ENCODE peak calls at places on chromosomes 7 and 10, in eight cellular contexts. One of them, this sample, is unnamed.

GRCh38 chr10:44370731-44371248 is 14.1 kb downstream of the CXCL12 start:
- DNase-seq in stomach: no peak
- DNase-seq in AG04450: no peak
- DNase-seq in colonic mucosa: no peak
- DNase-seq in spleen: peak; percentile 47
- DNase-seq in psoas muscle: no peak
- DNase-seq in upper lobe of right lung: no peak
- DNase-seq in tibial artery: no peak
- DNase-seq in this sample: no peak

GRCh38 chr7:33853361-33854062 is 51.8 kb upstream of the BMPER start:
- DNase-seq in stomach: no peak
- DNase-seq in AG04450: peak; percentile 66
- DNase-seq in colonic mucosa: no peak
- DNase-seq in spleen: no peak
- DNase-seq in psoas muscle: no peak
- DNase-seq in upper lobe of right lung: no peak
- DNase-seq in tibial artery: no peak
- DNase-seq in this sample: no peak

GRCh38 chr10:62613429-62613828 is 191.1 kb upstream of the ADO start:
- DNase-seq in stomach: no peak
- DNase-seq in AG04450: no peak
- DNase-seq in colonic mucosa: no peak
- DNase-seq in spleen: no peak
- DNase-seq in psoas muscle: no peak
- DNase-seq in upper lobe of right lung: no peak
- DNase-seq in tibial artery: no peak
- DNase-seq in this sample: no peak

GRCh38 chr10:103506061-103506460 is 12.6 kb downstream of the NEURL1 start:
- DNase-seq in stomach: no peak
- DNase-seq in AG04450: no peak
- DNase-seq in colonic mucosa: no peak
- DNase-seq in spleen: peak; percentile 47
- DNase-seq in psoas muscle: no peak
- DNase-seq in upper lobe of right lung: peak; percentile 42
- DNase-seq in tibial artery: no peak
- DNase-seq in this sample: no peak

GRCh38 chr7:87530126-87530525 is 54.6 kb upstream of the ABCB4 start:
- DNase-seq in stomach: no peak
- DNase-seq in AG04450: no peak
- DNase-seq in colonic mucosa: no peak
- DNase-seq in spleen: no peak
- DNase-seq in psoas muscle: no peak
- DNase-seq in upper lobe of right lung: no peak
- DNase-seq in tibial artery: no peak
- DNase-seq in this sample: no peak

GRCh38 chr10:97721871-97722780 is 8.6 kb downstream of the MARVELD1 start:
- DNase-seq in stomach: no peak
- DNase-seq in AG04450: no peak
- DNase-seq in colonic mucosa: peak; percentile 84
- DNase-seq in spleen: peak; percentile 30
- DNase-seq in psoas muscle: no peak
- DNase-seq in upper lobe of right lung: no peak
- DNase-seq in tibial artery: no peak
- DNase-seq in this sample: no peak

GRCh38 chr7:22420973-22421635 is 64.2 kb upstream of the RAPGEF5 start:
- DNase-seq in stomach: no peak
- DNase-seq in AG04450: no peak
- DNase-seq in colonic mucosa: no peak
- DNase-seq in spleen: no peak
- DNase-seq in psoas muscle: no peak
- DNase-seq in upper lobe of right lung: no peak
- DNase-seq in tibial artery: no peak
- DNase-seq in this sample: no peak

GRCh38 chr10:104059364-104059763 is 26.3 kb downstream of the COL17A1 start:
- DNase-seq in stomach: no peak
- DNase-seq in AG04450: no peak
- DNase-seq in colonic mucosa: no peak
- DNase-seq in spleen: no peak
- DNase-seq in psoas muscle: no peak
- DNase-seq in upper lobe of right lung: no peak
- DNase-seq in tibial artery: no peak
- DNase-seq in this sample: no peak

GRCh38 chr7:101927389-101928306 is 110.2 kb downstream of the CUX1 start:
- DNase-seq in stomach: no peak
- DNase-seq in AG04450: no peak
- DNase-seq in colonic mucosa: no peak
- DNase-seq in spleen: peak; percentile 45
- DNase-seq in psoas muscle: no peak
- DNase-seq in upper lobe of right lung: no peak
- DNase-seq in tibial artery: no peak
- DNase-seq in this sample: no peak

GRCh38 chr7:1847260-1848001 is 177.4 kb downstream of the ELFN1 start:
- DNase-seq in stomach: no peak
- DNase-seq in AG04450: no peak
- DNase-seq in colonic mucosa: no peak
- DNase-seq in spleen: peak; percentile 73
- DNase-seq in psoas muscle: peak; percentile 28
- DNase-seq in upper lobe of right lung: peak; percentile 61
- DNase-seq in tibial artery: no peak
- DNase-seq in this sample: no peak

GRCh38 chr10:15743443-15743842 is 23.7 kb upstream of the ITGA8 start:
- DNase-seq in stomach: no peak
- DNase-seq in AG04450: no peak
- DNase-seq in colonic mucosa: no peak
- DNase-seq in spleen: no peak
- DNase-seq in psoas muscle: no peak
- DNase-seq in upper lobe of right lung: no peak
- DNase-seq in tibial artery: no peak
- DNase-seq in this sample: no peak

GRCh38 chr7:24052572-24053223 is 231.3 kb upstream of the NPY start:
- DNase-seq in stomach: no peak
- DNase-seq in AG04450: peak; percentile 50
- DNase-seq in colonic mucosa: no peak
- DNase-seq in spleen: no peak
- DNase-seq in psoas muscle: no peak
- DNase-seq in upper lobe of right lung: no peak
- DNase-seq in tibial artery: no peak
- DNase-seq in this sample: no peak

GRCh38 chr10:59563506-59563905 is 146.1 kb downstream of the SLC16A9 start:
- DNase-seq in stomach: no peak
- DNase-seq in AG04450: no peak
- DNase-seq in colonic mucosa: no peak
- DNase-seq in spleen: no peak
- DNase-seq in psoas muscle: no peak
- DNase-seq in upper lobe of right lung: no peak
- DNase-seq in tibial artery: no peak
- DNase-seq in this sample: no peak

GRCh38 chr10:69703766-69704191 is 73.7 kb downstream of the FAM241B start:
- DNase-seq in stomach: no peak
- DNase-seq in AG04450: peak; percentile 88
- DNase-seq in colonic mucosa: no peak
- DNase-seq in spleen: no peak
- DNase-seq in psoas muscle: no peak
- DNase-seq in upper lobe of right lung: no peak
- DNase-seq in tibial artery: no peak
- DNase-seq in this sample: no peak

GRCh38 chr7:16078076-16078952 is 343.0 kb downstream of the CRPPA start:
- DNase-seq in stomach: no peak
- DNase-seq in AG04450: peak; percentile 23
- DNase-seq in colonic mucosa: peak; percentile 60
- DNase-seq in spleen: no peak
- DNase-seq in psoas muscle: no peak
- DNase-seq in upper lobe of right lung: no peak
- DNase-seq in tibial artery: no peak
- DNase-seq in this sample: no peak

GRCh38 chr10:73809061-73809818 is 2.2 kb downstream of the NDST2 start:
- DNase-seq in stomach: no peak
- DNase-seq in AG04450: no peak
- DNase-seq in colonic mucosa: no peak
- DNase-seq in spleen: no peak
- DNase-seq in psoas muscle: peak; percentile 26
- DNase-seq in upper lobe of right lung: no peak
- DNase-seq in tibial artery: no peak
- DNase-seq in this sample: no peak
- H3K27ac ChIP-seq in stomach: no peak overlapping the region
- H3K27ac ChIP-seq in AG04450: no peak overlapping the region
- H3K27ac ChIP-seq in colonic mucosa: no peak overlapping the region
- H3K27ac ChIP-seq in spleen: no peak overlapping the region
- H3K27ac ChIP-seq in psoas muscle: no peak overlapping the region
- H3K27ac ChIP-seq in upper lobe of right lung: no peak overlapping the region
- H3K27ac ChIP-seq in tibial artery: no peak overlapping the region
- H3K27ac ChIP-seq in this sample: no peak overlapping the region

GRCh38 chr7:159215053-159215452 is 70.4 kb upstream of the VIPR2 start:
- DNase-seq in stomach: no peak
- DNase-seq in AG04450: no peak
- DNase-seq in colonic mucosa: no peak
- DNase-seq in spleen: no peak
- DNase-seq in psoas muscle: no peak
- DNase-seq in upper lobe of right lung: no peak
- DNase-seq in tibial artery: no peak
- DNase-seq in this sample: no peak

GRCh38 chr7:159211540-159212182 is 67.0 kb upstream of the VIPR2 start:
- DNase-seq in stomach: no peak
- DNase-seq in AG04450: no peak
- DNase-seq in colonic mucosa: no peak
- DNase-seq in spleen: no peak
- DNase-seq in psoas muscle: no peak
- DNase-seq in upper lobe of right lung: no peak
- DNase-seq in tibial artery: no peak
- DNase-seq in this sample: no peak

GRCh38 chr7:159209429-159209828 is 64.8 kb upstream of the VIPR2 start:
- DNase-seq in stomach: no peak
- DNase-seq in AG04450: no peak
- DNase-seq in colonic mucosa: no peak
- DNase-seq in spleen: no peak
- DNase-seq in psoas muscle: no peak
- DNase-seq in upper lobe of right lung: no peak
- DNase-seq in tibial artery: no peak
- DNase-seq in this sample: no peak

GRCh38 chr7:159212226-159212625 is 67.6 kb upstream of the VIPR2 start:
- DNase-seq in stomach: no peak
- DNase-seq in AG04450: no peak
- DNase-seq in colonic mucosa: no peak
- DNase-seq in spleen: no peak
- DNase-seq in psoas muscle: no peak
- DNase-seq in upper lobe of right lung: no peak
- DNase-seq in tibial artery: no peak
- DNase-seq in this sample: no peak

GRCh38 chr7:159213253-159213652 is 68.6 kb upstream of the VIPR2 start:
- DNase-seq in stomach: no peak
- DNase-seq in AG04450: no peak
- DNase-seq in colonic mucosa: no peak
- DNase-seq in spleen: no peak
- DNase-seq in psoas muscle: no peak
- DNase-seq in upper lobe of right lung: no peak
- DNase-seq in tibial artery: no peak
- DNase-seq in this sample: no peak
- H3K27ac ChIP-seq in stomach: no peak overlapping the region
- H3K27ac ChIP-seq in AG04450: no peak overlapping the region
- H3K27ac ChIP-seq in colonic mucosa: no peak overlapping the region
- H3K27ac ChIP-seq in spleen: no peak overlapping the region
- H3K27ac ChIP-seq in psoas muscle: no peak overlapping the region
- H3K27ac ChIP-seq in upper lobe of right lung: no peak overlapping the region
- H3K27ac ChIP-seq in tibial artery: no peak overlapping the region
- H3K27ac ChIP-seq in this sample: no peak overlapping the region

GRCh38 chr7:50450691-50451051 is 521 bp upstream of the FIGNL1 start:
- DNase-seq in stomach: no peak
- DNase-seq in AG04450: no peak
- DNase-seq in colonic mucosa: no peak
- DNase-seq in spleen: peak; percentile 89
- DNase-seq in psoas muscle: peak; percentile 59
- DNase-seq in upper lobe of right lung: peak; percentile 70
- DNase-seq in tibial artery: no peak
- DNase-seq in this sample: peak; percentile 65
- H3K27ac ChIP-seq in stomach: peak overlapping the region; percentile 66
- H3K27ac ChIP-seq in AG04450: no peak overlapping the region
- H3K27ac ChIP-seq in colonic mucosa: peak overlapping the region; percentile 30
- H3K27ac ChIP-seq in spleen: peak overlapping the region; percentile 69
- H3K27ac ChIP-seq in psoas muscle: peak overlapping the region; percentile 70
- H3K27ac ChIP-seq in upper lobe of right lung: peak overlapping the region; percentile 79
- H3K27ac ChIP-seq in tibial artery: peak overlapping the region; percentile 64
- H3K27ac ChIP-seq in this sample: peak overlapping the region; percentile 72

GRCh38 chr10:83682399-83682798 is 456.9 kb upstream of the GHITM start:
- DNase-seq in stomach: no peak
- DNase-seq in AG04450: no peak
- DNase-seq in colonic mucosa: no peak
- DNase-seq in spleen: no peak
- DNase-seq in psoas muscle: no peak
- DNase-seq in upper lobe of right lung: no peak
- DNase-seq in tibial artery: no peak
- DNase-seq in this sample: no peak

GRCh38 chr10:83677795-83678194 is 461.5 kb upstream of the GHITM start:
- DNase-seq in stomach: no peak
- DNase-seq in AG04450: no peak
- DNase-seq in colonic mucosa: no peak
- DNase-seq in spleen: no peak
- DNase-seq in psoas muscle: no peak
- DNase-seq in upper lobe of right lung: no peak
- DNase-seq in tibial artery: no peak
- DNase-seq in this sample: no peak

GRCh38 chr10:83685458-83685857 is 453.9 kb upstream of the GHITM start:
- DNase-seq in stomach: no peak
- DNase-seq in AG04450: no peak
- DNase-seq in colonic mucosa: no peak
- DNase-seq in spleen: no peak
- DNase-seq in psoas muscle: no peak
- DNase-seq in upper lobe of right lung: no peak
- DNase-seq in tibial artery: no peak
- DNase-seq in this sample: no peak

GRCh38 chr10:83678850-83679249 is 460.5 kb upstream of the GHITM start:
- DNase-seq in stomach: no peak
- DNase-seq in AG04450: no peak
- DNase-seq in colonic mucosa: no peak
- DNase-seq in spleen: no peak
- DNase-seq in psoas muscle: no peak
- DNase-seq in upper lobe of right lung: no peak
- DNase-seq in tibial artery: no peak
- DNase-seq in this sample: no peak

DNA sequence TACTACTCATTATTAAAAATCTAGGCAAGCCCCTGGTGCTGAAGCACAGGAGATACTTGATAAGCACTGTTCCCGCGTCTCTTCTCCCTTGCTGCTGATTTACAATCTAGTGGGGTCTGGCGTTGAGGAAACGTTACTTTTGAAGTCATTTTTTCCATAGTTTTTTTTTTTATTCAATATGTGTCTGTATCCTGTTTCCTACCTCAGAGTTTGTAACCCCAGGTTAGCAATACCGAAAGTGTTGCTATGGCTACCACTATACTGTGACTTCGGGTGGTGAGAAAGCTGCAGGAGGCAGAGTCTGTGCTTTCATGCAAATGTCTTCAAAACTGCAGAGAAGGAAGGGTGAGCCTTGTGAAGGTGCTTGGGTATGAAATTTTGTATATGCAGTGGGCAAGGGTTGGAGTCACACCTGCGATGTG is 458.8 kb upstream of the GHITM start:
- DNase-seq in stomach: no peak
- DNase-seq in AG04450: no peak
- DNase-seq in colonic mucosa: no peak
- DNase-seq in spleen: no peak
- DNase-seq in psoas muscle: no peak
- DNase-seq in upper lobe of right lung: no peak
- DNase-seq in tibial artery: no peak
- DNase-seq in this sample: no peak
- H3K27ac ChIP-seq in stomach: no peak overlapping the region
- H3K27ac ChIP-seq in AG04450: no peak overlapping the region
- H3K27ac ChIP-seq in colonic mucosa: no peak overlapping the region
- H3K27ac ChIP-seq in spleen: no peak overlapping the region
- H3K27ac ChIP-seq in psoas muscle: no peak overlapping the region
- H3K27ac ChIP-seq in upper lobe of right lung: no peak overlapping the region
- H3K27ac ChIP-seq in tibial artery: no peak overlapping the region
- H3K27ac ChIP-seq in this sample: no peak overlapping the region

GRCh38 chr7:39088730-39089129 is 111.0 kb downstream of the POU6F2 start:
- DNase-seq in stomach: no peak
- DNase-seq in AG04450: no peak
- DNase-seq in colonic mucosa: no peak
- DNase-seq in spleen: no peak
- DNase-seq in psoas muscle: no peak
- DNase-seq in upper lobe of right lung: no peak
- DNase-seq in tibial artery: no peak
- DNase-seq in this sample: no peak
- H3K27ac ChIP-seq in stomach: no peak overlapping the region
- H3K27ac ChIP-seq in AG04450: no peak overlapping the region
- H3K27ac ChIP-seq in colonic mucosa: no peak overlapping the region
- H3K27ac ChIP-seq in spleen: no peak overlapping the region
- H3K27ac ChIP-seq in psoas muscle: no peak overlapping the region
- H3K27ac ChIP-seq in upper lobe of right lung: no peak overlapping the region
- H3K27ac ChIP-seq in tibial artery: no peak overlapping the region
- H3K27ac ChIP-seq in this sample: no peak overlapping the region